ENCODE peak calls at places on chromosomes 13 and 19, in six cellular contexts. S is neuronal stem cell, F is IMR-90, D is mesendoderm, Y is H1, M is H9. W is an unnamed sample. For H3K4me1, the result is how much of the 10 kb centered on the place peaks cover.

GRCh38 chr13:26202365-26202972 is 19.6 kb downstream of the RNF6 start:
- DNase-seq in S (no peak), F (peak), D (no peak), Y (no peak), M (no peak), W (no peak)

GRCh38 chr19:2716722-2717637 is 4.2 kb downstream of the DIRAS1 start:
- DNase-seq in S (no peak), F (no peak), D (no peak), Y (no peak), M (no peak), W (no peak)

GRCh38 chr13:79581870-79582315 is 100.9 kb downstream of the NDFIP2 start:
- DNase-seq in S (no peak), F (peak), D (peak), Y (no peak), M (peak), W (no peak)

GRCh38 chr19:16289594-16289993 is 35.0 kb upstream of the KLF2 start:
- DNase-seq in S (no peak), F (no peak), D (peak), Y (no peak), M (no peak), W (no peak)

GRCh38 chr19:40294560-40294959 is 9.4 kb upstream of the AKT2 start:
- DNase-seq in S (no peak), F (no peak), D (no peak), Y (no peak), M (no peak), W (no peak)

GRCh38 chr13:50810998-50811397 is 32.5 kb downstream of the DLEU7 start:
- DNase-seq in S (no peak), F (no peak), D (no peak), Y (no peak), M (no peak), W (no peak)

GRCh38 chr13:101018720-101019119 is 344.1 kb upstream of the TMTC4 start:
- DNase-seq in S (no peak), F (peak), D (peak), Y (no peak), M (no peak), W (peak)

GRCh38 chr19:50162988-50163387 is at the start of gene IZUMO2:
- DNase-seq in S (no peak), F (no peak), D (peak), Y (no peak), M (peak), W (no peak)

GRCh38 chr13:21076265-21076653 is 14.9 kb upstream of the LATS2 start:
- DNase-seq in S (no peak), F (no peak), D (peak), Y (no peak), M (peak), W (no peak)

GRCh38 chr13:21176982-21177284 is 475 bp downstream of the MRPL57 start:
- DNase-seq in S (no peak), F (no peak), D (no peak), Y (no peak), M (no peak), W (no peak)

GRCh38 chr19:33197591-33198000 is 3.5 kb downstream of the LRP3 start:
- DNase-seq in S (no peak), F (no peak), D (no peak), Y (no peak), M (no peak), W (no peak)
- H3K4me1 ChIP-seq in S (under half), F (under half), D (under half), Y (under half), M (under half), W (under half)

DNA sequence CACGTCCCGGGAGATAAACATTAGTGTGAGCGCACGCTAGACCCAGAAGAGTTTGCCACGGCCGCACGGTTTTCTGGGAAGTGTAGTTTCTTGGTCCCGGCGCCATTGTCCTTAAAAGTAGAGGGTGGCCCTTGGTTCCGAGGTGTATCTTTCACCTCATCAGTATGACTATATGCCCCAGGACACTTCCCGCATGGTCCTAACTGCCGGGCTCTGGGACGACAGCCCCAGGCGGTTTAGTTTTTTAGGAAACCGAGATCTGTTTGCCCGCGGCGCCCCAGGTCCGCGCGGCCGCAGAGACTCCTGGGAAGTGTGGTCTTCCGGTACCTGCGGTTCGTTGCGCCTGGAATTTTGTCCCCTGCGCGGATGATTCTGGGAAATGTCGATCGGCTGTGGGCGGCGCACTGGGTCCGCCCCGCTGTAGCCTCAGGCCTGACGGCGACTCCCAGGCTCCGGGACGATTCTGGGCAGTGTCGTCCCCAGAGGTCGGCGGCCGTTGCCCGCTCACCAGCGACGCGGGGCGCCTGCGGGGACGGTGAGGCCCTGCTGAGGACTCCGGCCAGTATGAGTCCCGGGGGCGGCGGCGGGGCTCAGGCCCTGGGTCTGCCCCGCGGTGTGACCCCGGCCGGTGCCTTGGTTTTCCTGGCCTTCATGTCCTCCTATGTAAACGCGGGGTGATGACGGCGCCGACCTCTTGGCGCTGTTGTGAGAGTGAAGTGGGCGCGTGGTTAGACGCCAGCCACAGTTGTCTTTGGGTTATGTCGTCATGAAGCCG is at the start of gene ZNF181:
- DNase-seq in S (peak), F (peak), D (peak), Y (peak), M (peak), W (peak)
- H4K8ac ChIP-seq in S (peak), F (peak), D (no peak), Y (peak), M (peak), W (peak)

GRCh38 chr19:30393046-30393445 is 20.9 kb downstream of the ZNF536 start:
- DNase-seq in S (no peak), F (no peak), D (no peak), Y (no peak), M (no peak), W (no peak)

GRCh38 chr19:30391554-30392551 is 19.7 kb downstream of the ZNF536 start:
- DNase-seq in S (no peak), F (no peak), D (peak), Y (peak), M (peak), W (no peak)

GRCh38 chr19:30390356-30390988 is 18.3 kb downstream of the ZNF536 start:
- DNase-seq in S (no peak), F (no peak), D (no peak), Y (no peak), M (no peak), W (no peak)

GRCh38 chr19:30388819-30389218 is 16.6 kb downstream of the ZNF536 start:
- DNase-seq in S (no peak), F (no peak), D (no peak), Y (no peak), M (no peak), W (no peak)

DNA sequence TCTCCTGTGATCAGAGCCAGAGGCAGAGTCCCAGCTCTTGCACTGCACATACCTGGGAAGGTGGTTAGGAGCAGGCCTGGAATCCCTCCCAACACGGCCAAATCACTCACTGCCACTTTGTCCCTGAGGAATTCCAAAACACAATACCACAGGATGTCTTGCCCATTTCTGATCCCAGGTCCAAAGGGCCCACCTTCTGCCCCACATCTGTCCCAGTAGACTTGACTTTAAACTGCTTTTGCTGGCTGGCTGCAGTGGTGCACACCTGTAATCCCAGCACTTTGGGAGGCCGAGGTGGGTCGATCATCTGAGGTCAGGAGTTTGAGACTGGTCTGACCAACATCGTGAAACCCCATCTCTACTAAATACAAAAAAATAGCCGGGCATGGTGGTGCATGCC is 18.9 kb downstream of the ZNF536 start:
- DNase-seq in S (no peak), F (no peak), D (no peak), Y (no peak), M (no peak), W (no peak)
- H3K4me1 ChIP-seq in S (under half), F (under half), D (under half), Y (under half), M (under half), W (under half)

GRCh38 chr19:4077011-4077382 is 10.3 kb upstream of the ZBTB7A start:
- DNase-seq in S (no peak), F (no peak), D (no peak), Y (no peak), M (no peak), W (no peak)
- H4K8ac ChIP-seq in S (no peak), F (peak), D (no peak), Y (no peak), M (no peak), W (no peak)

GRCh38 chr13:41059466-41059865 is 1.8 kb upstream of the WBP4 start:
- DNase-seq in S (no peak), F (peak), D (no peak), Y (no peak), M (no peak), W (no peak)

GRCh38 chr13:41061075-41061913 is at the start of gene WBP4:
- DNase-seq in S (peak), F (peak), D (peak), Y (peak), M (peak), W (peak)

GRCh38 chr13:41059896-41060722 is 1.2 kb upstream of the WBP4 start:
- DNase-seq in S (peak), F (peak), D (peak), Y (peak), M (peak), W (peak)

GRCh38 chr13:41061914-41062837 is 867 bp downstream of the WBP4 start:
- DNase-seq in S (no peak), F (peak), D (no peak), Y (no peak), M (no peak), W (peak)

GRCh38 chr13:41060723-41061074 is 610 bp upstream of the WBP4 start:
- DNase-seq in S (peak), F (no peak), D (peak), Y (peak), M (peak), W (peak)
- H3K4me1 ChIP-seq in S (under half), F (under half), D (under half), Y (under half), M (under half), W (under half)

GRCh38 chr19:36508325-36508724 is 19.0 kb upstream of the ZNF566 start:
- DNase-seq in S (no peak), F (no peak), D (peak), Y (no peak), M (no peak), W (no peak)

DNA sequence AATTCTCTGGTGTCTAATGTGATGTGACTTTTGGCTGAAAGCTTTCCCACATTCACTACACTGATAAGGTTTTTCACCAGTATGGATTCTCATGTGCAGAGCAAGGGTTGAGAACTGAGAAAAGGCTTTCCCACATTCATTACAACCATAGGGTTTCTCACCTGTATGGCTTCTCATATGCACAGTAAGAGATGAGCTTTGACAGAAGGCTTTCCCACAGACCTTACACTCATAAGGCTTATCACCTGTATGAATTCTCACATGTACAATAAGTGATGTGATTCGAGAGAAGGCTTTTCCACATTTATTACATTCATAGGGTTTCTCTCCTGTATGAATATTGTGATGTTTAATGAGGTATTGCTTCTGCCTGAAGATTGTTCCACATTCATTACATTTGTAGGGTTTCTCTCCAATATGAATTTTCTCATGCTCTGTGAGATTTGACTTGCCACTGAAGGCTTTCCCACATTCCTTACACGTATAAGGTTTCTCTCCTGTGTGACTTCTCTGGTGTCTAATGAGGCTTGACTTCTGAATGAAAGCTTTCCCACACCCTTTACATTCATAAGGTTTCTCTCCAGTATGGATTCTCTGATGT is 14.0 kb downstream of the ZNF260 start:
- DNase-seq in S (no peak), F (no peak), D (peak), Y (no peak), M (no peak), W (no peak)
- H4K8ac ChIP-seq in S (no peak), F (no peak), D (no peak), Y (no peak), M (no peak), W (no peak)

W was measured in trophoblast cell.